ENCODE peak calls at places on chromosomes 3 and 15, in six cellular contexts. One of them, this sample, is unnamed.

GRCh38 chr15:33211409-33211808 is 16.9 kb upstream of the FMN1 start:
- DNase-seq in HCT116: no peak
- DNase-seq in NT2/D1: no peak
- DNase-seq in HepG2: no peak
- DNase-seq in H1: no peak
- DNase-seq in GM12878: no peak
- DNase-seq in this sample: no peak

GRCh38 chr3:25830373-25831305 is 40.7 kb downstream of the OXSM start:
- DNase-seq in HCT116: no peak
- DNase-seq in HepG2: no peak
- DNase-seq in GM12878: no peak
- DNase-seq in NT2/D1: no peak
- DNase-seq in H1: no peak
- DNase-seq in this sample: no peak

GRCh38 chr3:144557515-144557914 is 585.9 kb downstream of the DIPK2A start:
- DNase-seq in GM12878: no peak
- DNase-seq in NT2/D1: no peak
- DNase-seq in HCT116: no peak
- DNase-seq in H1: no peak
- DNase-seq in HepG2: no peak
- DNase-seq in this sample: no peak

GRCh38 chr3:189325454-189325853 is 153.7 kb downstream of the TPRG1 start:
- DNase-seq in HepG2: no peak
- DNase-seq in H1: no peak
- DNase-seq in HCT116: no peak
- DNase-seq in NT2/D1: no peak
- DNase-seq in GM12878: no peak
- DNase-seq in this sample: no peak

GRCh38 chr15:87082576-87082975 is 1002.9 kb downstream of the AGBL1 start:
- DNase-seq in GM12878: no peak
- DNase-seq in H1: no peak
- DNase-seq in HepG2: no peak
- DNase-seq in HCT116: no peak
- DNase-seq in NT2/D1: no peak
- DNase-seq in this sample: no peak

GRCh38 chr3:64187065-64187959 is 38.0 kb downstream of the PRICKLE2 start:
- DNase-seq in HCT116: no peak
- DNase-seq in GM12878: no peak
- DNase-seq in H1: no peak
- DNase-seq in HepG2: peak
- DNase-seq in NT2/D1: no peak
- DNase-seq in this sample: no peak

GRCh38 chr3:94336076-94336741 is 273.3 kb downstream of the NSUN3 start:
- DNase-seq in NT2/D1: peak
- DNase-seq in H1: no peak
- DNase-seq in HepG2: peak
- DNase-seq in GM12878: no peak
- DNase-seq in HCT116: peak
- DNase-seq in this sample: no peak

GRCh38 chr15:61051570-61052031 is 177.5 kb downstream of the RORA start:
- DNase-seq in HCT116: no peak
- DNase-seq in NT2/D1: peak
- DNase-seq in H1: peak
- DNase-seq in HepG2: peak
- DNase-seq in GM12878: no peak
- DNase-seq in this sample: no peak

GRCh38 chr15:89646416-89647141 is 8.7 kb downstream of the KIF7 start:
- DNase-seq in H1: no peak
- DNase-seq in HCT116: no peak
- DNase-seq in HepG2: no peak
- DNase-seq in GM12878: no peak
- DNase-seq in NT2/D1: no peak
- DNase-seq in this sample: no peak

GRCh38 chr3:187708696-187709095 is 6.3 kb upstream of the RTP2 start:
- DNase-seq in HepG2: no peak
- DNase-seq in HCT116: no peak
- DNase-seq in GM12878: no peak
- DNase-seq in H1: no peak
- DNase-seq in NT2/D1: no peak
- DNase-seq in this sample: no peak

GRCh38 chr3:129572603-129573002 is 29.6 kb downstream of the H1-8 start:
- DNase-seq in HCT116: no peak
- DNase-seq in GM12878: no peak
- DNase-seq in HepG2: no peak
- DNase-seq in NT2/D1: no peak
- DNase-seq in H1: no peak
- DNase-seq in this sample: no peak

GRCh38 chr15:31223478-31224350 is 102.9 kb upstream of the KLF13 start:
- DNase-seq in HCT116: no peak
- DNase-seq in GM12878: no peak
- DNase-seq in H1: no peak
- DNase-seq in NT2/D1: no peak
- DNase-seq in HepG2: no peak
- DNase-seq in this sample: no peak

GRCh38 chr3:134126153-134126552 is 96.4 kb upstream of the SLCO2A1 start:
- DNase-seq in HepG2: no peak
- DNase-seq in GM12878: no peak
- DNase-seq in H1: no peak
- DNase-seq in HCT116: no peak
- DNase-seq in NT2/D1: no peak
- DNase-seq in this sample: no peak

GRCh38 chr3:192082733-192083660 is 622.0 kb downstream of the PYDC2 start:
- DNase-seq in H1: no peak
- DNase-seq in HepG2: no peak
- DNase-seq in GM12878: peak
- DNase-seq in HCT116: no peak
- DNase-seq in NT2/D1: no peak
- DNase-seq in this sample: no peak

GRCh38 chr3:27659279-27660021 is 62.7 kb downstream of the EOMES start:
- DNase-seq in GM12878: no peak
- DNase-seq in NT2/D1: peak
- DNase-seq in H1: no peak
- DNase-seq in HCT116: peak
- DNase-seq in HepG2: peak
- DNase-seq in this sample: peak

GRCh38 chr15:73681073-73681472 is 3.1 kb upstream of the CD276 start:
- DNase-seq in HepG2: no peak
- DNase-seq in H1: no peak
- DNase-seq in GM12878: no peak
- DNase-seq in NT2/D1: no peak
- DNase-seq in HCT116: no peak
- DNase-seq in this sample: no peak

GRCh38 chr15:68208136-68208535 is 3.0 kb upstream of the CALML4 start:
- DNase-seq in HCT116: no peak
- DNase-seq in NT2/D1: no peak
- DNase-seq in GM12878: no peak
- DNase-seq in H1: no peak
- DNase-seq in HepG2: no peak
- DNase-seq in this sample: no peak

GRCh38 chr3:146250449-146251382 is at the start of gene PLSCR4:
- DNase-seq in GM12878: no peak
- DNase-seq in HepG2: no peak
- DNase-seq in HCT116: peak
- DNase-seq in H1: no peak
- DNase-seq in NT2/D1: no peak
- DNase-seq in this sample: peak

GRCh38 chr3:141231101-141231922 is at the start of gene PXYLP1:
- DNase-seq in H1: peak
- DNase-seq in GM12878: peak
- DNase-seq in HepG2: peak
- DNase-seq in NT2/D1: peak
- DNase-seq in HCT116: peak
- DNase-seq in this sample: peak

GRCh38 chr3:135989247-135989646 is 23.7 kb downstream of the PPP2R3A start:
- DNase-seq in GM12878: no peak
- DNase-seq in NT2/D1: no peak
- DNase-seq in HCT116: no peak
- DNase-seq in H1: no peak
- DNase-seq in HepG2: no peak
- DNase-seq in this sample: no peak

GRCh38 chr3:142910280-142910679 is 21.4 kb upstream of the PCOLCE2 start:
- DNase-seq in NT2/D1: no peak
- DNase-seq in GM12878: no peak
- DNase-seq in H1: no peak
- DNase-seq in HepG2: no peak
- DNase-seq in HCT116: no peak
- DNase-seq in this sample: no peak

GRCh38 chr3:101685050-101685400 is 1.5 kb downstream of the RPL24 start:
- DNase-seq in NT2/D1: no peak
- DNase-seq in GM12878: no peak
- DNase-seq in HCT116: no peak
- DNase-seq in HepG2: no peak
- DNase-seq in H1: no peak
- DNase-seq in this sample: no peak

GRCh38 chr15:40323953-40324937 is 753 bp downstream of the INAFM2 start:
- DNase-seq in H1: no peak
- DNase-seq in HepG2: no peak
- DNase-seq in HCT116: no peak
- DNase-seq in NT2/D1: no peak
- DNase-seq in GM12878: no peak
- DNase-seq in this sample: peak

GRCh38 chr3:71916747-71917369 is 131.9 kb upstream of the PROK2 start:
- DNase-seq in NT2/D1: no peak
- DNase-seq in HepG2: no peak
- DNase-seq in H1: no peak
- DNase-seq in HCT116: no peak
- DNase-seq in GM12878: no peak
- DNase-seq in this sample: no peak

GRCh38 chr3:58217209-58217811 is 6.5 kb upstream of the DNASE1L3 start:
- DNase-seq in GM12878: no peak
- DNase-seq in NT2/D1: peak
- DNase-seq in HCT116: peak
- DNase-seq in H1: no peak
- DNase-seq in HepG2: peak
- DNase-seq in this sample: no peak

GRCh38 chr3:37956353-37957184 is 34.0 kb upstream of the VILL start:
- DNase-seq in H1: no peak
- DNase-seq in HepG2: no peak
- DNase-seq in GM12878: no peak
- DNase-seq in HCT116: no peak
- DNase-seq in NT2/D1: no peak
- DNase-seq in this sample: no peak
- TF ChIP-seq ZNF274 in H1: no peak
- TF ChIP-seq ZNF274 in HepG2: no peak
- TF ChIP-seq ZNF274 in GM12878: no peak
- TF ChIP-seq ZNF274 in HCT116: no peak
- TF ChIP-seq ZNF274 in NT2/D1: no peak
- TF ChIP-seq ZNF274 in this sample: no peak

GRCh38 chr15:59447367-59447766 is 9.4 kb downstream of the FAM81A start:
- DNase-seq in HepG2: no peak
- DNase-seq in NT2/D1: no peak
- DNase-seq in GM12878: no peak
- DNase-seq in H1: no peak
- DNase-seq in HCT116: no peak
- DNase-seq in this sample: no peak
- TF ChIP-seq ZNF274 in HepG2: no peak
- TF ChIP-seq ZNF274 in NT2/D1: no peak
- TF ChIP-seq ZNF274 in GM12878: no peak
- TF ChIP-seq ZNF274 in H1: no peak
- TF ChIP-seq ZNF274 in HCT116: no peak
- TF ChIP-seq ZNF274 in this sample: no peak

DNA sequence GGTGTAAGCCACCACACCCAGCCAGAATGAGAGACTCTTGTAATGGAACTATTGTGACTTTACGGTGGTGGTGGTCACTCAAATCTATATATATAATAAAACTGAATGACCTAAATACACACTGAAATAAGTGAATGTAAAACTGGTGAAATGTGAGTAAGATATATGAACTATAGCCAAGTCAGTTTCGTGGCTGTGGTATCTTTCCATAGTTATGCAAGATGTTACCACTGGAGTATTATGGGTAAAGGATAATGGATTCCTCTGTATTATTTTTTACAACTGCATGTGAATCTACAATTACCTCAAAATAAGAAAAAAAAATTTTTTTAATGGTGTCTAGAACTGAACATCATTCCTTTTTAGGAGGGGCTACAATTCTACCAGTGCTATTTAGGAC is 21.9 kb downstream of the PIK3CB start:
- DNase-seq in GM12878: no peak
- DNase-seq in NT2/D1: no peak
- DNase-seq in HepG2: no peak
- DNase-seq in H1: no peak
- DNase-seq in HCT116: no peak
- DNase-seq in this sample: no peak
- TF ChIP-seq ZNF274 in GM12878: no peak
- TF ChIP-seq ZNF274 in NT2/D1: no peak
- TF ChIP-seq ZNF274 in HepG2: no peak
- TF ChIP-seq ZNF274 in H1: no peak
- TF ChIP-seq ZNF274 in HCT116: no peak
- TF ChIP-seq ZNF274 in this sample: no peak

GRCh38 chr3:66662894-66663293 is 162.1 kb upstream of the LRIG1 start:
- DNase-seq in HCT116: no peak
- DNase-seq in H1: no peak
- DNase-seq in HepG2: no peak
- DNase-seq in NT2/D1: no peak
- DNase-seq in GM12878: no peak
- DNase-seq in this sample: no peak
- TF ChIP-seq ZNF274 in HCT116: no peak
- TF ChIP-seq ZNF274 in H1: no peak
- TF ChIP-seq ZNF274 in HepG2: no peak
- TF ChIP-seq ZNF274 in NT2/D1: no peak
- TF ChIP-seq ZNF274 in GM12878: no peak
- TF ChIP-seq ZNF274 in this sample: no peak

GRCh38 chr15:38699633-38700230 is 135.1 kb upstream of the RASGRP1 start:
- DNase-seq in NT2/D1: peak
- DNase-seq in HepG2: peak
- DNase-seq in GM12878: no peak
- DNase-seq in HCT116: peak
- DNase-seq in H1: no peak
- DNase-seq in this sample: peak

GRCh38 chr15:38705421-38706219 is 141.0 kb upstream of the RASGRP1 start:
- DNase-seq in H1: no peak
- DNase-seq in HepG2: no peak
- DNase-seq in HCT116: no peak
- DNase-seq in GM12878: no peak
- DNase-seq in NT2/D1: no peak
- DNase-seq in this sample: no peak

GRCh38 chr15:38698215-38698614 is 133.6 kb upstream of the RASGRP1 start:
- DNase-seq in NT2/D1: no peak
- DNase-seq in HepG2: no peak
- DNase-seq in HCT116: no peak
- DNase-seq in H1: no peak
- DNase-seq in GM12878: no peak
- DNase-seq in this sample: no peak

GRCh38 chr15:38701134-38701533 is 136.5 kb upstream of the RASGRP1 start:
- DNase-seq in HepG2: no peak
- DNase-seq in HCT116: no peak
- DNase-seq in H1: no peak
- DNase-seq in GM12878: no peak
- DNase-seq in NT2/D1: no peak
- DNase-seq in this sample: no peak

GRCh38 chr15:38702178-38702912 is 137.7 kb upstream of the RASGRP1 start:
- DNase-seq in HepG2: peak
- DNase-seq in HCT116: no peak
- DNase-seq in H1: no peak
- DNase-seq in NT2/D1: no peak
- DNase-seq in GM12878: no peak
- DNase-seq in this sample: no peak
- TF ChIP-seq ZNF274 in HepG2: no peak
- TF ChIP-seq ZNF274 in HCT116: no peak
- TF ChIP-seq ZNF274 in H1: no peak
- TF ChIP-seq ZNF274 in NT2/D1: no peak
- TF ChIP-seq ZNF274 in GM12878: no peak
- TF ChIP-seq ZNF274 in this sample: no peak